ENCODE peak calls at places on chromosome 1, in ten cellular contexts. P is tibial nerve, M is heart left ventricle, X is suprapubic skin, H is erythroblast, N is IMR-90, G is body of pancreas, D is GM12878, F is breast epithelium, A is GM12892. S is an unnamed sample.
A peak's percentile ranks its signal among the peaks of the same experiment; 100 is the strongest.

GRCh38 chr1:66243548-66244130 is 290.3 kb upstream of the SGIP1 start:
- DNase-seq in P (no peak), M (no peak), X (no peak), H (no peak), N (peak; percentile 25), G (no peak), D (no peak), F (no peak), A (no peak), S (no peak)

GRCh38 chr1:234980657-234981396 is 147.8 kb downstream of the TOMM20 start:
- DNase-seq in P (peak; percentile 58), M (peak; percentile 79), X (peak; percentile 94), H (peak; percentile 33), N (peak; percentile 97), G (peak; percentile 73), D (peak; percentile 85), F (peak; percentile 81), A (peak; percentile 55), S (peak; percentile 96)

GRCh38 chr1:223261914-223262313 is 102.1 kb downstream of the SUSD4 start:
- DNase-seq in P (no peak), M (no peak), X (no peak), H (no peak), N (no peak), G (no peak), D (no peak), F (no peak), A (no peak), S (no peak)

GRCh38 chr1:2801535-2802291 is at the start of gene TTC34:
- DNase-seq in P (no peak), M (peak; percentile 28), X (peak; percentile 69), H (peak; percentile 53), N (no peak), G (no peak), D (no peak), F (no peak), A (no peak), S (no peak)

GRCh38 chr1:234884701-234885100 is 243.9 kb downstream of the TOMM20 start:
- DNase-seq in P (no peak), M (no peak), X (no peak), H (no peak), N (no peak), G (no peak), D (no peak), F (no peak), A (no peak), S (no peak)

GRCh38 chr1:202010042-202011015 is at the start of gene ELF3:
- DNase-seq in P (no peak), M (no peak), X (no peak), H (no peak), N (no peak), G (peak; percentile 99), D (peak; percentile 60), F (peak; percentile 95), A (peak; percentile 58), S (no peak)

GRCh38 chr1:221994274-221994698 is 252.4 kb upstream of the DUSP10 start:
- DNase-seq in P (no peak), M (no peak), X (no peak), H (no peak), N (peak; percentile 85), G (no peak), D (peak; percentile 38), F (no peak), A (no peak), S (no peak)

GRCh38 chr1:35033346-35033745 is 1.6 kb upstream of the ZMYM6 start:
- DNase-seq in P (no peak), M (no peak), X (no peak), H (no peak), N (no peak), G (no peak), D (no peak), F (no peak), A (no peak), S (no peak)

GRCh38 chr1:12132078-12132477 is 34.7 kb upstream of the TNFRSF1B start:
- DNase-seq in P (peak; percentile 41), M (no peak), X (no peak), H (no peak), N (peak; percentile 57), G (no peak), D (no peak), F (peak; percentile 71), A (no peak), S (no peak)
- TF ChIP-seq POLR2A in P (no peak), M (no peak), X (no peak), H (no peak), N (no peak), G (no peak), D (peak; percentile 15), F (no peak), A (peak; percentile 34), S (no peak)

DNA sequence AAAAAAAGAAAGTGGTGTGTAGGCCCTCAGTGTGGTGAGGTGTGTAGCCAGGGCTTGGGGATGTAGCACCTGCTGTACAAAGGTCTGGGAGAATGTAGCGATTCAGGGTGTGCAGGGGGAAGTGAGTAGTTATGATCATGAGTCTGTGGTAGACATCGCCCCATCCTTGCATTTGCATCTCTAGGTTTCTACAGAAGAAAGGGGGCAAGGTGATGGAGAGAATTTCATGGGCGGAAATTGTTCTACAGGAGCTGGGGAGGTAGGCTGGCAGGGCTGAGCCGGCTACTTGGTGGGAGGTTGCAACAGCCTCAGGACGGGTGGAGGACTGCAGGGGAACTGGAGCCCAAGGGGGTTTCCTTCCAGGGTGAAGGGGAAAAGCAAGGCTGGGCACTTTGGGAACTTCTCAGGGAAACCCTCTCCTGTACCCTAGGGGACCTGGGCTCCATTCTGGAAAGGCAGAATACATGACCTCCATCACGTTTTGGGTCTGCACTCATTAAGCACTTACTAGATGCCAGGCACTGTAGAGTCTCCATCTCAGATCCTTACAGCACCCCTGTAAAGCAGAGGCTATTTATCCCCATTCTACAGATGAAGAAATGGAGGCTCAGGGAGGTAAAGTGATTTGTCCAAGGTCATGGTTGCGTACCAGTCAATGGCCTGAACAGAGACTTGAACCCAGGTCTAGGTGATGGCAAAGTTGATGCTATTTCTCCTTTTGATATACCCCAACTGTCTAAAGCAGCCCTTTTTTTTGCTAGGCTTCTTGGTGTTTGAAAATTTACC is 14.5 kb upstream of the TNFRSF1B start:
- DNase-seq in P (no peak), M (peak; percentile 16), X (no peak), H (no peak), N (no peak), G (no peak), D (peak; percentile 98), F (no peak), A (peak; percentile 69), S (no peak)
- TF ChIP-seq POLR2A in P (no peak), M (no peak), X (no peak), H (no peak), N (no peak), G (no peak), D (peak; percentile 74), F (no peak), A (peak; percentile 37), S (no peak)

GRCh38 chr1:155207578-155208405 is at the start of gene THBS3:
- DNase-seq in P (no peak), M (peak; percentile 69), X (no peak), H (no peak), N (peak; percentile 12), G (no peak), D (no peak), F (no peak), A (no peak), S (no peak)

GRCh38 chr1:155208406-155208655 is 164 bp upstream of the MTX1 start:
- DNase-seq in P (no peak), M (no peak), X (no peak), H (no peak), N (no peak), G (no peak), D (no peak), F (no peak), A (no peak), S (no peak)

GRCh38 chr1:155208656-155209372 is at the start of gene MTX1:
- DNase-seq in P (peak; percentile 86), M (peak; percentile 95), X (peak; percentile 96), H (peak; percentile 94), N (peak; percentile 68), G (peak; percentile 90), D (no peak), F (peak; percentile 87), A (peak; percentile 90), S (peak; percentile 98)

GRCh38 chr1:155205969-155206593 is 1.6 kb downstream of the THBS3 start:
- DNase-seq in P (no peak), M (no peak), X (no peak), H (no peak), N (no peak), G (no peak), D (no peak), F (no peak), A (no peak), S (no peak)

GRCh38 chr1:155206891-155207577 is 663 bp downstream of the THBS3 start:
- DNase-seq in P (peak; percentile 81), M (peak; percentile 83), X (peak; percentile 91), H (peak; percentile 87), N (peak; percentile 74), G (peak; percentile 83), D (no peak), F (peak; percentile 88), A (peak; percentile 79), S (peak; percentile 84)
- TF ChIP-seq POLR2A in P (no peak), M (no peak), X (no peak), H (peak; percentile 39), N (peak; percentile 21), G (no peak), D (no peak), F (no peak), A (no peak), S (no peak)

GRCh38 chr1:85342177-85342576 is 65.7 kb upstream of the BCL10 start:
- DNase-seq in P (no peak), M (no peak), X (no peak), H (no peak), N (peak; percentile 77), G (no peak), D (no peak), F (no peak), A (no peak), S (no peak)

GRCh38 chr1:85343213-85343611 is 66.8 kb upstream of the BCL10 start:
- DNase-seq in P (no peak), M (no peak), X (no peak), H (no peak), N (no peak), G (no peak), D (no peak), F (no peak), A (no peak), S (no peak)

GRCh38 chr1:85343612-85344255 is 67.3 kb upstream of the BCL10 start:
- DNase-seq in P (no peak), M (no peak), X (no peak), H (no peak), N (peak; percentile 82), G (no peak), D (no peak), F (no peak), A (no peak), S (no peak)

GRCh38 chr1:85347908-85348307 is 71.5 kb upstream of the BCL10 start:
- DNase-seq in P (no peak), M (no peak), X (no peak), H (no peak), N (no peak), G (no peak), D (no peak), F (no peak), A (no peak), S (no peak)

DNA sequence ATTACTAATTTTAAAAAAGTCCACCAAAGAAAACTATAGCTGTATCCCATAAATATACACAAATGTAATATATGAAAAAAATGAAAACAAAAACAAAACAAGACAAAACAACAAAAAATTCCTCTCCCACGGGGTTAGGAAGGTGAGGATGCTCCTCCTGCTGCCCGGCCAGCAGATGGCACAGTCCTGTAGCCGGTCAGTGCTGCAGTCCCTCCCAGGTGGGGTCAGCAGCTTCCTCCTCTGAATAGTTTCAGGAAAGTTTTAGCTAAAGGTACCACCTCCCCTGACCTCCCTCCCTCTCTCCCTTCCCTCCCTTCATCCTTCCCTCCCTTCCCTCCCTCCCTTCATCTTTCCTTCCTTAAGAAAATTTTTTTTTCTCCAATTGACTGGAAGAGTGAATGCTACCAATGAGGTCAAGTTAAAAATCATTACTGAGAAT is 67.8 kb upstream of the BCL10 start:
- DNase-seq in P (no peak), M (peak; percentile 46), X (no peak), H (peak; percentile 11), N (peak; percentile 63), G (peak; percentile 56), D (no peak), F (no peak), A (no peak), S (no peak)
- TF ChIP-seq POLR2A in P (no peak), M (no peak), X (no peak), H (no peak), N (no peak), G (no peak), D (no peak), F (no peak), A (no peak), S (no peak)

S was measured in lower leg skin.